ENCODE peak calls at places on chromosomes 3 and 15, in four cellular contexts. L is substantia nigra, G is AG04450, A is fibroblast of pulmonary artery. B is an unnamed sample.

GRCh38 chr3:133773732-133774131 is 27.5 kb downstream of the TF start:
- DNase-seq in G (no peak), L (no peak), A (no peak), B (no peak)

GRCh38 chr15:101309436-101310162 is 14.6 kb upstream of the SNRPA1 start:
- DNase-seq in L (no peak), A (no peak), G (no peak), B (no peak)

GRCh38 chr15:23467110-23467600 is 20.1 kb upstream of the GOLGA6L2 start:
- DNase-seq in L (no peak), A (peak), G (no peak), B (no peak)

GRCh38 chr3:14267976-14268375 is 89.4 kb downstream of the LSM3 start:
- DNase-seq in L (no peak), G (no peak), A (no peak), B (no peak)

GRCh38 chr3:153767601-153768558 is 353.3 kb upstream of the ARHGEF26 start:
- DNase-seq in A (no peak), L (no peak), G (no peak), B (no peak)

GRCh38 chr3:64445318-64446300 is 220.3 kb upstream of the PRICKLE2 start:
- DNase-seq in G (no peak), A (peak), L (no peak), B (no peak)

GRCh38 chr3:195777975-195778374 is 33.8 kb downstream of the MUC4 start:
- DNase-seq in A (no peak), G (no peak), L (no peak), B (no peak)

GRCh38 chr3:134934933-134935332 is 139.9 kb downstream of the EPHB1 start:
- DNase-seq in G (no peak), L (no peak), A (no peak), B (no peak)

GRCh38 chr3:127065561-127066270 is 82.8 kb downstream of the PLXNA1 start:
- DNase-seq in A (no peak), G (no peak), L (no peak), B (no peak)

GRCh38 chr15:51874751-51875644 is 45.5 kb downstream of the TMOD3 start:
- DNase-seq in A (peak), L (no peak), G (peak), B (no peak)

GRCh38 chr3:2869905-2870304 is 240.3 kb downstream of the IL5RA start:
- DNase-seq in A (no peak), G (no peak), L (no peak), B (no peak)

GRCh38 chr3:23085256-23085655 is 117.9 kb upstream of the UBE2E2 start:
- DNase-seq in L (no peak), G (no peak), A (no peak), B (no peak)

GRCh38 chr15:43749690-43750345 is 3.6 kb downstream of the PDIA3 start:
- DNase-seq in A (no peak), L (no peak), G (no peak), B (no peak)

GRCh38 chr3:183988216-183988790 is 29.4 kb downstream of the ABCC5 start:
- DNase-seq in A (peak), L (no peak), G (peak), B (no peak)

GRCh38 chr3:557972-558371 is 361.4 kb downstream of the CHL1 start:
- DNase-seq in A (no peak), L (no peak), G (no peak), B (no peak)

GRCh38 chr3:53238051-53238850 is 17.6 kb downstream of the TKT start:
- DNase-seq in G (peak), A (peak), L (no peak), B (no peak)

GRCh38 chr3:15755780-15756179 is 42.0 kb downstream of the ANKRD28 start:
- DNase-seq in A (no peak), L (no peak), G (no peak), B (no peak)

GRCh38 chr3:127304121-127304744 is 16.4 kb upstream of the PRR20G start:
- DNase-seq in A (no peak), L (no peak), G (no peak), B (no peak)

GRCh38 chr3:143119974-143120715 is 574 bp downstream of the CHST2 start:
- DNase-seq in G (no peak), L (no peak), A (no peak), B (peak)

GRCh38 chr15:55457401-55458022 is 49.2 kb downstream of the PIERCE2 start:
- DNase-seq in G (no peak), L (no peak), A (no peak), B (no peak)

GRCh38 chr3:133437391-133438093 is 37.7 kb downstream of the BFSP2 start:
- DNase-seq in A (peak), L (no peak), G (no peak), B (no peak)

GRCh38 chr3:59839810-59840515 is 790.1 kb upstream of the CFAP20DC start:
- DNase-seq in A (no peak), G (no peak), L (no peak), B (no peak)

GRCh38 chr15:100463515-100463914 is 65.2 kb downstream of the CERS3 start:
- DNase-seq in L (no peak), A (no peak), G (no peak), B (no peak)

GRCh38 chr15:40251455-40252140 is 12.7 kb downstream of the PAK6 start:
- DNase-seq in L (no peak), G (no peak), A (no peak), B (no peak)

GRCh38 chr3:138470687-138471086 is 36.3 kb downstream of the ESYT3 start:
- DNase-seq in L (no peak), A (no peak), G (no peak), B (no peak)

B was measured in occipital lobe.